ENCODE peak calls at places on chromosomes 11 and 22, in nine cellular contexts. L is hepatocyte; S is ovary; Z is fibroblast of lung; R is H1; K is naive thymus-derived CD4-positive, alpha-beta T cell; U is IMR-90; X is GM23248; C is keratinocyte. I is an unnamed sample.

GRCh38 chr11:121889168-121889567 is 226.8 kb downstream of the BLID start:
- DNase-seq in C (no peak), Z (peak; percentile 39), S (no peak), U (peak; percentile 41), R (no peak), X (peak; percentile 72), L (no peak), K (no peak), I (no peak)

GRCh38 chr22:41563051-41563711 is 2.4 kb downstream of the CSDC2 start:
- DNase-seq in S (peak; percentile 77), X (peak; percentile 85), Z (peak; percentile 87), C (no peak), L (peak; percentile 55), U (peak; percentile 85), K (no peak), R (no peak), I (peak; percentile 83)

GRCh38 chr22:39301926-39302325 is 17.5 kb downstream of the RPL3 start:
- DNase-seq in Z (no peak), C (no peak), R (no peak), L (no peak), U (no peak), K (no peak), S (no peak), X (no peak), I (no peak)

GRCh38 chr22:47276219-47276843 is 513.9 kb downstream of the TBC1D22A start:
- DNase-seq in R (no peak), U (no peak), X (no peak), L (no peak), S (no peak), Z (no peak), C (no peak), K (no peak), I (peak; percentile 27)

GRCh38 chr11:77968337-77968736 is 26.1 kb downstream of the INTS4 start:
- DNase-seq in C (no peak), S (no peak), K (no peak), R (no peak), U (no peak), X (no peak), L (no peak), Z (no peak), I (no peak)

GRCh38 chr11:19344661-19345518 is 104.1 kb upstream of the E2F8 start:
- DNase-seq in R (no peak), C (peak; percentile 41), X (peak; percentile 86), Z (peak; percentile 20), U (peak; percentile 24), S (no peak), L (peak; percentile 53), K (no peak), I (peak; percentile 82)

GRCh38 chr11:111764621-111765020 is 1.6 kb downstream of the PPP2R1B start:
- DNase-seq in C (no peak), K (no peak), Z (peak; percentile 17), L (no peak), S (no peak), U (peak; percentile 51), R (no peak), X (peak; percentile 61), I (no peak)

GRCh38 chr11:76456571-76456970 is 11.8 kb downstream of the EMSY start:
- DNase-seq in L (no peak), C (no peak), R (no peak), U (no peak), K (no peak), S (no peak), X (no peak), Z (peak; percentile 16), I (no peak)

GRCh38 chr11:64878494-64879225 is at the start of gene EHD1:
- DNase-seq in Z (peak; percentile 90), K (peak; percentile 99), S (peak; percentile 100), C (no peak), L (peak; percentile 100), U (peak; percentile 96), X (peak; percentile 99), R (peak; percentile 94), I (peak; percentile 98)

GRCh38 chr11:64878223-64878493 is 263 bp downstream of the EHD1 start:
- DNase-seq in X (no peak), S (no peak), C (no peak), U (no peak), L (no peak), Z (no peak), K (no peak), R (no peak), I (no peak)

GRCh38 chr11:64880240-64881001 is 2.0 kb upstream of the EHD1 start:
- DNase-seq in U (no peak), S (no peak), K (peak; percentile 48), X (no peak), Z (no peak), R (no peak), C (no peak), L (no peak), I (peak; percentile 58)

GRCh38 chr11:64877390-64878222 is 815 bp downstream of the EHD1 start:
- DNase-seq in Z (no peak), L (no peak), X (peak; percentile 60), K (no peak), R (no peak), C (no peak), S (peak; percentile 64), U (no peak), I (peak; percentile 70)

DNA sequence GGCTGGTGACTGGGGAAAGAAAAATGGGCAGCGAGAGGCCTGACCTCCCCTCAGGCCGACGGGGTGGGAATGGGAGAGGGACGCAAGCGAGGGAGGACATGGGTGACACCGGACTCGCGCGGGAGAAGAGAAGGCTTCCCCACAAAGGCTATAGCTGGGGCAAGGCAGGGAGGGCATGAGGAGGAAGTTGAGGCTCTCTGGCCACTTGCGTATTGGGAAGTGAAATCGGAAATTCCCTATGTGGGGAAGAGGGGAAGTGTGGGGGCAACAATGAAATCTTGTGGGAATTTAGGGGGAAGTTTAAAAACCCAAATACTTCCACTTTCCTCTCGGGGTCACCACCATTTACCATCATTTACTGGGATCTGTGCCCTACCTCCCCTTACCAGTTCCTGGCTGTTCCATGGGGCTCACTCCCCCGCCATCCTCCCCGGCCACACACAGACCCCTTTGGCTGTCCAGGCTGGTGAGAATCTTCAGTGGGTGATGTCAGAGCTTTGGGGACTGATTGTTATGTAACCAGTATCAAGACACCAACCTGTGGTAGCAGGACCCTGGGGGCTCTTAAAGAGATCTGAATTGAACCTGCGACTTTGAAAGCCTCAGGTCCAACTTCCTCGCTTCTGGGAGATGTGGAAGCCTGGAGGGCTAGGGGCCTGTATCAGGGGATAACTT is 942 bp upstream of the EHD1 start:
- DNase-seq in R (no peak), Z (no peak), K (no peak), U (no peak), L (no peak), X (no peak), C (no peak), S (no peak), I (no peak)
- H3K4me1 ChIP-seq in R (peaks cover 12% of the 10 kb centered on the region), Z (peaks cover 4% of the 10 kb centered on the region), K (peaks cover 41% of the 10 kb centered on the region), U (peaks cover 15% of the 10 kb centered on the region), L (peaks cover 24% of the 10 kb centered on the region), X (peaks cover 16% of the 10 kb centered on the region), C (peaks cover 37% of the 10 kb centered on the region), S (peaks cover 12% of the 10 kb centered on the region), I (no peaks in the 10 kb centered on the region)

DNA sequence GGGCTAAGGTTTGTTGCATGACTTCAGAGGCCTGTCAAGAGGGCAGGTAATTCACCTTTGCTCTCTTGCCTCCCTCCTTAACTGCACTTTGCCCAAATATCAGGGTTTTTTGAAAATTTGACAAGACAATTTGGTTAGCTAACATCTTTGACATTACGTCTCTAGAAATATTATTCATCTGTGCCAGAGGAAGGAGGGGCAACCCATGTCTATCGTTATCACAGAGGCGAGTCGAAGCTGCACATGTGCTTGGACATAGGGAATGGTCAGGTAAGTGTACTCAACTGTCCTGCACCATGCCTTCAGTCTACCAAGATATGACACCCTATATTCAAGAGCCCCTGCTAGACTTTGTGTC is 3.7 kb downstream of the AKIP1 start:
- DNase-seq in C (no peak), Z (no peak), K (no peak), L (no peak), X (no peak), S (no peak), R (no peak), U (no peak), I (no peak)
- H3K27ac ChIP-seq in C (no peak overlapping the region), Z (no peak overlapping the region), K (peak overlapping the region; percentile 63), L (no peak overlapping the region), X (no peak overlapping the region), S (no peak overlapping the region), R (no peak overlapping the region), U (peak overlapping the region; percentile 36), I (peak overlapping the region; percentile 80)

GRCh38 chr22:17258015-17258827 is 39.0 kb upstream of the ADA2 start:
- DNase-seq in R (no peak), X (peak; percentile 15), Z (peak; percentile 50), L (peak; percentile 83), K (peak; percentile 65), S (peak; percentile 33), U (no peak), C (no peak), I (peak; percentile 65)
- H3K4me3 ChIP-seq in R (peak overlapping the region; percentile 8), X (no peak overlapping the region), Z (no peak overlapping the region), L (no peak overlapping the region), K (peak overlapping the region; percentile 38), S (no peak overlapping the region), U (no peak overlapping the region), C (no peak overlapping the region), I (no peak overlapping the region)

GRCh38 chr11:64241430-64242153 is 697 bp downstream of the FKBP2 start:
- DNase-seq in C (peak; percentile 96), K (peak; percentile 100), R (peak; percentile 99), S (peak; percentile 100), X (peak; percentile 99), U (peak; percentile 99), L (peak; percentile 100), Z (peak; percentile 97), I (peak; percentile 100)

GRCh38 chr11:64239662-64240466 is 1.0 kb upstream of the FKBP2 start:
- DNase-seq in R (no peak), L (no peak), Z (no peak), S (peak; percentile 36), C (no peak), U (no peak), X (no peak), K (no peak), I (no peak)

GRCh38 chr11:64241175-64241429 is 207 bp downstream of the FKBP2 start:
- DNase-seq in S (no peak), K (no peak), U (no peak), X (no peak), C (no peak), Z (no peak), L (no peak), R (no peak), I (no peak)

GRCh38 chr11:64238999-64239398 is 1.9 kb upstream of the FKBP2 start:
- DNase-seq in C (no peak), Z (no peak), K (no peak), L (no peak), U (no peak), X (no peak), S (peak; percentile 26), R (no peak), I (no peak)

DNA sequence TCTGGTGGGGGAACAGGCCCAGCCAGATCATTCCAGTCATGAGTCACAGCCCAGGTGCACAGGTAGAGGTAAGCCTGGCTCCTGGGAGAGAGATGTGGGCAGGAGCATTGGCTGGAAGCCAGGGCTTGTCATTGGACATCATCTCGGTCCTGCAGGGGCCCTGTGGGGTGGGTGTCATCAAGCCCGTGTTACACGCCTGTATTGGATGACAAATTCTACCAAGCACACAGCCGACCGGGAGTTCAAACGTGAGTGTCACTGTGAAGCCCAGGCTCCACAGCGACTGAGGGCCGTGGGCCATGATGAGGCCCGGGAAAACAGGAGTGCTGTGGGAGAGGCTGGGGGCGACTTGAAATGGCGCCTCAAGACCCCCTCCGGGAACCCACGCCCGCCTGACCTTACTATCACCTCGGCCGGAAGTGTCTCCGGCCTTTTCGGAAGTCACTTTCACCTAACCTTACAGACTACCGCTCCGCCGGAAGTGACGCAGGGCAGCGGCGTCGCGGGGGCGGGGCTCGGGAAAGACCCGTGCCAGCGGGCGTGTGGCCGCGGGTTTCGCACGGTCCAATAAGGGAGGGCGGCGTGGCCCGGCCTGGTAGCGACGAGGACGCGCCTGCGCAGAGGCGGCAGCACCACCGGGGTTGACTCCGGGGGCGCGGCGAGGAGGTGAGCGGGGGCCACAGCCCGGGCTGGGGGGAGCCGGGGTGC is at the start of gene FKBP2:
- DNase-seq in C (peak; percentile 99), S (peak; percentile 98), X (peak; percentile 99), U (peak; percentile 95), R (peak; percentile 88), L (peak; percentile 99), Z (peak; percentile 94), K (peak; percentile 99), I (peak; percentile 99)
- H3K4me1 ChIP-seq in C (peaks cover 49% of the 10 kb centered on the region), S (peaks cover 8% of the 10 kb centered on the region), X (peaks cover 15% of the 10 kb centered on the region), U (peaks cover 15% of the 10 kb centered on the region), R (peaks cover 15% of the 10 kb centered on the region), L (peaks cover 20% of the 10 kb centered on the region), Z (peaks cover 20% of the 10 kb centered on the region), K (peaks cover 24% of the 10 kb centered on the region), I (no peaks in the 10 kb centered on the region)